ENCODE peak calls at places on chromosomes 1 and 21, in eight cellular contexts. L is PC-3, R is neural progenitor cell, W is IMR-90, A is mesendoderm, N is H9, G is Karpas-422, T is osteoblast. C is an unnamed sample.

GRCh38 chr1:3002349-3003038 is 18.8 kb upstream of the ACTRT2 start:
- DNase-seq in L (no peak), R (no peak), W (no peak), A (no peak), N (no peak), G (peak), T (peak), C (no peak)

GRCh38 chr1:160863422-160864131 is 890 bp upstream of the CD244 start:
- DNase-seq in L (no peak), R (no peak), W (no peak), A (no peak), N (no peak), G (no peak), T (no peak), C (no peak)

GRCh38 chr1:197671140-197671539 is 104.1 kb downstream of the DENND1B start:
- DNase-seq in L (no peak), R (no peak), W (peak), A (no peak), N (no peak), G (no peak), T (no peak), C (no peak)

GRCh38 chr1:2392686-2393085 is 1.0 kb downstream of the RER1 start:
- DNase-seq in L (no peak), R (no peak), W (no peak), A (no peak), N (no peak), G (no peak), T (peak), C (no peak)

GRCh38 chr1:157407367-157407766 is 144.9 kb downstream of the FCRL5 start:
- DNase-seq in L (no peak), R (no peak), W (no peak), A (no peak), N (no peak), G (no peak), T (no peak), C (no peak)

GRCh38 chr1:10699470-10699835 is 97.0 kb downstream of the CASZ1 start:
- DNase-seq in L (peak), R (no peak), W (no peak), A (no peak), N (no peak), G (no peak), T (no peak), C (peak)

GRCh38 chr21:15558884-15559283 is 170.9 kb upstream of the USP25 start:
- DNase-seq in L (no peak), R (no peak), W (no peak), A (no peak), N (no peak), G (no peak), T (no peak), C (no peak)

GRCh38 chr1:97433520-97434175 is 487.2 kb downstream of the DPYD start:
- DNase-seq in L (peak), R (no peak), W (peak), A (no peak), N (no peak), G (no peak), T (peak), C (no peak)

GRCh38 chr1:31886866-31887265 is 51.3 kb downstream of the PTP4A2 start:
- DNase-seq in L (no peak), R (no peak), W (no peak), A (no peak), N (no peak), G (peak), T (no peak), C (no peak)

GRCh38 chr1:211535338-211535737 is 43.4 kb upstream of the RD3 start:
- DNase-seq in L (no peak), R (no peak), W (no peak), A (no peak), N (no peak), G (no peak), T (no peak), C (no peak)

GRCh38 chr1:155531624-155532023 is 31.0 kb downstream of the ASH1L start:
- DNase-seq in L (no peak), R (no peak), W (peak), A (no peak), N (no peak), G (no peak), T (peak), C (no peak)

GRCh38 chr1:7698666-7699065 is 72.4 kb upstream of the VAMP3 start:
- DNase-seq in L (no peak), R (no peak), W (no peak), A (no peak), N (no peak), G (no peak), T (no peak), C (no peak)

GRCh38 chr21:34215911-34216310 is 142.5 kb downstream of the MRPS6 start:
- DNase-seq in L (no peak), R (no peak), W (no peak), A (no peak), N (no peak), G (no peak), T (no peak), C (no peak)

GRCh38 chr21:26445440-26445839 is 127.6 kb downstream of the CYYR1 start:
- DNase-seq in L (no peak), R (no peak), W (peak), A (no peak), N (no peak), G (no peak), T (peak), C (no peak)

GRCh38 chr1:226973898-226974543 is 33.9 kb downstream of the COQ8A start:
- DNase-seq in L (peak), R (no peak), W (peak), A (peak), N (peak), G (no peak), T (peak), C (peak)

GRCh38 chr1:207938016-207938415 is 27.1 kb upstream of the CD34 start:
- DNase-seq in L (peak), R (no peak), W (peak), A (no peak), N (no peak), G (no peak), T (peak), C (no peak)

GRCh38 chr1:112056354-112056753 is 66.9 kb upstream of the KCND3 start:
- DNase-seq in L (no peak), R (no peak), W (no peak), A (no peak), N (no peak), G (no peak), T (no peak), C (no peak)

GRCh38 chr1:212667223-212668139 is 32.2 kb downstream of the BATF3 start:
- DNase-seq in L (peak), R (no peak), W (peak), A (peak), N (peak), G (peak), T (peak), C (peak)

GRCh38 chr1:70504821-70505193 is 93.7 kb downstream of the CTH start:
- DNase-seq in L (no peak), R (no peak), W (peak), A (no peak), N (no peak), G (no peak), T (no peak), C (no peak)

GRCh38 chr1:228098323-228098931 is 4.7 kb downstream of the C1orf35 start:
- DNase-seq in L (no peak), R (no peak), W (no peak), A (no peak), N (peak), G (peak), T (no peak), C (no peak)

GRCh38 chr1:162740755-162741154 is 49.7 kb upstream of the HSD17B7 start:
- DNase-seq in L (no peak), R (no peak), W (peak), A (no peak), N (no peak), G (no peak), T (no peak), C (no peak)

GRCh38 chr1:220335668-220336067 is 63.4 kb upstream of the RAB3GAP2 start:
- DNase-seq in L (peak), R (no peak), W (no peak), A (no peak), N (no peak), G (no peak), T (no peak), C (peak)

GRCh38 chr1:4851666-4852065 is 197.3 kb downstream of the AJAP1 start:
- DNase-seq in L (no peak), R (no peak), W (no peak), A (no peak), N (no peak), G (no peak), T (no peak), C (no peak)

GRCh38 chr1:153510984-153511410 is 24.8 kb downstream of the S100A6 start:
- DNase-seq in L (peak), R (peak), W (peak), A (peak), N (peak), G (peak), T (peak), C (peak)

GRCh38 chr1:185338719-185339622 is 21.9 kb upstream of the IVNS1ABP start:
- DNase-seq in L (no peak), R (no peak), W (no peak), A (no peak), N (no peak), G (no peak), T (no peak), C (no peak)

GRCh38 chr1:196860323-196860884 is 27.4 kb upstream of the CFHR4 start:
- DNase-seq in L (no peak), R (no peak), W (no peak), A (no peak), N (no peak), G (no peak), T (no peak), C (no peak)

GRCh38 chr1:8410791-8411190 is 92.9 kb downstream of the SLC45A1 start:
- DNase-seq in L (no peak), R (no peak), W (peak), A (no peak), N (no peak), G (no peak), T (no peak), C (no peak)

GRCh38 chr1:145993618-145994390 is 2.6 kb downstream of the TXNIP start:
- DNase-seq in L (no peak), R (no peak), W (no peak), A (no peak), N (no peak), G (peak), T (no peak), C (no peak)

GRCh38 chr1:213123087-213123486 is 72.0 kb downstream of the RPS6KC1 start:
- DNase-seq in L (no peak), R (no peak), W (no peak), A (no peak), N (no peak), G (no peak), T (no peak), C (no peak)

GRCh38 chr1:40382110-40382464 is 8.6 kb downstream of the SMAP2 start:
- DNase-seq in L (peak), R (no peak), W (no peak), A (no peak), N (no peak), G (no peak), T (no peak), C (no peak)

GRCh38 chr1:178279287-178279686 is 185.4 kb downstream of the RASAL2 start:
- DNase-seq in L (peak), R (no peak), W (no peak), A (no peak), N (no peak), G (no peak), T (no peak), C (peak)

GRCh38 chr1:53134961-53135734 is 7.3 kb downstream of the SLC1A7 start:
- DNase-seq in L (no peak), R (no peak), W (peak), A (no peak), N (no peak), G (no peak), T (no peak), C (no peak)

GRCh38 chr1:105894006-105894405 is 1162.5 kb upstream of the PRMT6 start:
- DNase-seq in L (peak), R (no peak), W (peak), A (no peak), N (no peak), G (no peak), T (no peak), C (no peak)

GRCh38 chr1:184191181-184191601 is 139.7 kb downstream of the TSEN15 start:
- DNase-seq in L (no peak), R (peak), W (peak), A (peak), N (no peak), G (no peak), T (peak), C (no peak)

GRCh38 chr1:31762726-31763670 is 1.1 kb downstream of the ADGRB2 start:
- DNase-seq in L (peak), R (peak), W (peak), A (peak), N (peak), G (peak), T (peak), C (peak)

GRCh38 chr1:201511925-201512539 is 5.1 kb upstream of the CSRP1 start:
- DNase-seq in L (peak), R (peak), W (no peak), A (peak), N (peak), G (peak), T (peak), C (no peak)

GRCh38 chr1:61261585-61261984 is 179.2 kb downstream of the NFIA start:
- DNase-seq in L (no peak), R (no peak), W (no peak), A (no peak), N (no peak), G (no peak), T (no peak), C (no peak)

GRCh38 chr1:210022044-210022443 is 84.0 kb downstream of the SYT14 start:
- DNase-seq in L (no peak), R (no peak), W (no peak), A (no peak), N (no peak), G (no peak), T (no peak), C (no peak)

GRCh38 chr1:87958711-87959110 is 630.0 kb downstream of the LMO4 start:
- DNase-seq in L (no peak), R (no peak), W (no peak), A (no peak), N (no peak), G (no peak), T (no peak), C (no peak)

GRCh38 chr1:87957331-87957730 is 628.7 kb downstream of the LMO4 start:
- DNase-seq in L (no peak), R (no peak), W (peak), A (no peak), N (no peak), G (no peak), T (no peak), C (no peak)

GRCh38 chr1:87958201-87958600 is 629.5 kb downstream of the LMO4 start:
- DNase-seq in L (no peak), R (no peak), W (no peak), A (peak), N (no peak), G (no peak), T (no peak), C (no peak)

GRCh38 chr1:87956766-87957165 is 628.1 kb downstream of the LMO4 start:
- DNase-seq in L (no peak), R (no peak), W (peak), A (no peak), N (no peak), G (no peak), T (no peak), C (no peak)

GRCh38 chr1:87959236-87959635 is 630.6 kb downstream of the LMO4 start:
- DNase-seq in L (no peak), R (no peak), W (no peak), A (no peak), N (no peak), G (no peak), T (no peak), C (no peak)
- H3K4me2 ChIP-seq in L (no peak), R (no peak), W (no peak), A (no peak), N (no peak), G (no peak), T (no peak), C (no peak)

GRCh38 chr1:81662913-81663526 is 137.7 kb upstream of the ADGRL2 start:
- DNase-seq in L (no peak), R (no peak), W (no peak), A (peak), N (no peak), G (no peak), T (no peak), C (no peak)
- H3K4me2 ChIP-seq in L (no peak), R (peak), W (no peak), A (no peak), N (no peak), G (no peak), T (no peak), C (no peak)

DNA sequence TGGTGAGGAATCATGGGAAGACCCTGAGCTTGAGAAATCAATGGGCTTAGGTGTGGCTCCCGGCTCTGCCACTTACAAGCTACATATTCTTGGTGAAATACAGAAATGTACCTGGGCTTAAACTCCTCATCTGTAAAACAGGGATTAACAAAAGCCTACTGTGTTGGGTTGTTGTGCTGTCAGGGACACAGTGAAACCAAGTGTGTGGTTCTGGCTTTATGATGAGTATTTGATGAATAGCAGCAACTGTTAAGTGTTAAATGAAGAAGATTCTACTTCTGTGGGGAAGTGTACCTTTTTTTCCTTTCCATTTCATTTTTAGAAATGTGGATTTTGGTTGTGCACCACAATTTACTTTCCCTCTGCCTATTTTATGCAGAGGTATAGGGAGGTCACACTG is 41.1 kb upstream of the DUSP10 start:
- DNase-seq in L (no peak), R (no peak), W (no peak), A (no peak), N (no peak), G (no peak), T (no peak), C (no peak)
- H3K4me2 ChIP-seq in L (no peak), R (peak), W (no peak), A (no peak), N (no peak), G (no peak), T (no peak), C (no peak)

DNA sequence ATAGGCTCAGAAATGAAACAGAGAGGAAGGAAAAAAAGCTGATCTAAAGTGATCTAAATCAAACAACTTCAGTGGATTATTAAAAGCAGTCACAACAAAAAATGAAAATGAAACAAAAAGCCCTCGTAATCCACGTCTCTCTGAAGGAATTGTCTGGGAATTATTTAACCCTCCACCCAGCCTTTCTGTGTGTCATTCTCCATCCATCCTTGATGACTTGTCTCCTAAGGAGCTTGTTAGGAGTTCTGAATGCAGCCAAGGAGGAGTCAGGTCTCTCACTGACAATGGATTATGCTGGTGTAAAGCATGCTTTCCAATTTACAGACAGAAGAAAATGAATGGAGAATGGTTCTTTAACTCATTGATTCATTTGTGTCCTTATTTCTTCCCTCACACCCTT is 359.3 kb upstream of the RUNX1 start:
- DNase-seq in L (no peak), R (peak), W (peak), A (no peak), N (no peak), G (no peak), T (peak), C (no peak)
- H3K4me2 ChIP-seq in L (no peak), R (no peak), W (peak), A (no peak), N (no peak), G (no peak), T (peak), C (no peak)

GRCh38 chr1:245166471-245166885 is 11.7 kb downstream of the KIF26B start:
- DNase-seq in L (no peak), R (no peak), W (peak), A (peak), N (no peak), G (no peak), T (peak), C (no peak)
- H3K4me2 ChIP-seq in L (no peak), R (peak), W (peak), A (no peak), N (peak), G (no peak), T (peak), C (no peak)

DNA sequence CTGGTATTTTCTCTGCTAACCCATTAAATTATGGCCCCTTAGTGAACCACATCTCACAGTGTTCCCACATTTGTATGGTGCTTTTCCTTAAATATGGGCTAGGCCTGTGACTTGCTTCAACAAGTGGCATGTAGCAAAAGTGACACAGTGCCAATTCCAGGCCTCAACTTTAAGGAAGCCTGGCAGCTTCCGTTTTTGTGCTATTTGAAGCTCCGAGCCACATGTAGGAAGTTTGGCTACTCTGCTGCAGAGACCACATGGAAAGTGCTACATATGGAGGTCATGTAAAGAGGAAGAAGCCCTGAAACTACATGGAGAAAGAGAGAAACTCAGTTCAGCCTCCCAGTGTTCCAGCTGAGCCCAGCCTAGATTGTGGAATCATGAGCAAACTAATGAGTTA is 28.5 kb upstream of the DR1 start:
- DNase-seq in L (no peak), R (no peak), W (no peak), A (no peak), N (no peak), G (no peak), T (no peak), C (no peak)
- H3K4me2 ChIP-seq in L (no peak), R (no peak), W (no peak), A (no peak), N (no peak), G (no peak), T (no peak), C (no peak)